ENCODE peak calls at places on chromosome 2, in eight cellular contexts. J is fibroblast of the conjunctiva, D is skeletal muscle cell, R is hypothalamus, P is GM04504, C is AG20443, U is GM19239, G is Right ventricle myocardium superior. S is an unnamed sample.

GRCh38 chr2:205700331-205701132 is 18.2 kb downstream of the NRP2 start:
- DNase-seq in R (peak), U (no peak), C (peak), G (no peak), P (peak), J (no peak), D (peak), S (no peak)

GRCh38 chr2:228649447-228649846 is 468.0 kb upstream of the SPHKAP start:
- DNase-seq in U (no peak), D (no peak), P (no peak), C (no peak), G (no peak), J (no peak), R (no peak), S (no peak)

GRCh38 chr2:46116616-46117015 is 180.6 kb upstream of the EPAS1 start:
- DNase-seq in J (no peak), D (no peak), P (no peak), C (peak), R (no peak), U (no peak), G (no peak), S (no peak)

GRCh38 chr2:122319551-122320132 is 564.2 kb downstream of the TSN start:
- DNase-seq in P (no peak), J (no peak), C (no peak), G (no peak), R (no peak), U (no peak), D (no peak), S (no peak)

GRCh38 chr2:169116993-169117392 is 47.6 kb downstream of the DHRS9 start:
- DNase-seq in C (no peak), U (no peak), J (no peak), G (no peak), D (no peak), P (no peak), R (no peak), S (no peak)

GRCh38 chr2:7515327-7515726 is 598.1 kb downstream of the RNF144A start:
- DNase-seq in U (no peak), P (no peak), D (no peak), G (no peak), R (no peak), J (no peak), C (no peak), S (no peak)

GRCh38 chr2:190519975-190520767 is 14.4 kb downstream of the NEMP2 start:
- DNase-seq in G (no peak), P (no peak), R (no peak), J (no peak), C (no peak), U (no peak), D (no peak), S (no peak)

GRCh38 chr2:196278491-196278911 is 107.1 kb upstream of the STK17B start:
- DNase-seq in J (no peak), C (peak), U (no peak), G (no peak), D (peak), P (no peak), R (no peak), S (no peak)

GRCh38 chr2:105034170-105034569 is 3.7 kb upstream of the MRPS9 start:
- DNase-seq in J (no peak), C (no peak), D (no peak), R (no peak), G (no peak), P (no peak), U (no peak), S (no peak)

GRCh38 chr2:147365577-147365976 is 479.3 kb upstream of the ACVR2A start:
- DNase-seq in R (no peak), D (no peak), P (no peak), J (no peak), U (no peak), G (no peak), C (no peak), S (no peak)

GRCh38 chr2:239811001-239811798 is 213.9 kb downstream of the NDUFA10 start:
- DNase-seq in D (no peak), R (no peak), J (no peak), C (no peak), G (no peak), U (no peak), P (no peak), S (no peak)

GRCh38 chr2:226973821-226974220 is 138.0 kb downstream of the RHBDD1 start:
- DNase-seq in D (no peak), P (no peak), C (no peak), R (no peak), U (no peak), G (no peak), J (no peak), S (no peak)

S was measured in left ventricle myocardium inferior.